ENCODE peak calls at places on chromosomes 4 and X, in eight cellular contexts. T is HepG2; A is A549; V is aorta; G is naive thymus-derived CD8-positive, alpha-beta T cell; U is Panc1; M is Right ventricle myocardium inferior; N is CD4-positive, alpha-beta T cell. K is an unnamed sample.

GRCh38 chrX:23773601-23774175 is 9.3 kb upstream of the SAT1 start:
- ATAC-seq in V (no peak), M (no peak), A (no peak), N (peak; percentile 99), T (no peak), U (no peak), G (peak; percentile 96), K (no peak)

GRCh38 chr4:88516746-88517145 is 6.8 kb downstream of the PYURF start:
- ATAC-seq in T (no peak), U (no peak), V (no peak), G (no peak), A (no peak), N (no peak), M (no peak), K (no peak)

GRCh38 chr4:130486841-130487240 is 1390.9 kb downstream of the C4orf33 start:
- ATAC-seq in U (no peak), N (no peak), T (no peak), G (no peak), V (no peak), A (no peak), M (no peak), K (no peak)

GRCh38 chr4:76753814-76754213 is 144.1 kb downstream of the SOWAHB start:
- ATAC-seq in G (no peak), U (peak; percentile 73), T (no peak), M (peak; percentile 47), N (no peak), V (peak; percentile 56), A (peak; percentile 46), K (no peak)

GRCh38 chr4:183797041-183797444 is 108.1 kb upstream of the STOX2 start:
- ATAC-seq in G (no peak), A (peak; percentile 78), V (peak; percentile 53), U (peak; percentile 81), N (no peak), T (peak; percentile 41), M (peak; percentile 70), K (peak; percentile 23)

GRCh38 chr4:109499513-109499912 is 60.5 kb upstream of the MCUB start:
- ATAC-seq in G (no peak), M (no peak), A (no peak), N (no peak), V (no peak), T (no peak), U (no peak), K (no peak)

GRCh38 chr4:73868206-73869129 is 725 bp upstream of the CXCL1 start:
- ATAC-seq in N (no peak), T (peak; percentile 37), U (peak; percentile 76), G (no peak), M (peak; percentile 48), A (peak; percentile 85), V (no peak), K (peak; percentile 29)

GRCh38 chr4:56696056-56696455 is 15.0 kb upstream of the HOPX start:
- ATAC-seq in V (no peak), N (no peak), M (no peak), G (no peak), U (no peak), T (no peak), A (no peak), K (no peak)

GRCh38 chrX:40005290-40006011 is 92.3 kb downstream of the BCOR start:
- ATAC-seq in T (no peak), N (peak; percentile 32), V (no peak), U (no peak), A (no peak), M (peak; percentile 17), G (peak; percentile 62), K (no peak)

GRCh38 chr4:7262134-7262533 is 69.8 kb downstream of the SORCS2 start:
- ATAC-seq in V (no peak), G (no peak), N (no peak), M (no peak), T (no peak), U (no peak), A (no peak), K (no peak)

GRCh38 chr4:135007400-135007799 is 805.8 kb upstream of the PABPC4L start:
- ATAC-seq in T (no peak), U (no peak), G (no peak), V (no peak), A (no peak), N (no peak), M (no peak), K (no peak)

GRCh38 chr4:67558493-67558892 is at the start of gene STAP1:
- ATAC-seq in V (no peak), T (no peak), U (no peak), M (no peak), G (peak; percentile 69), N (peak; percentile 84), A (no peak), K (no peak)

GRCh38 chr4:118741456-118741855 is 56.3 kb downstream of the METTL14 start:
- ATAC-seq in A (no peak), T (peak; percentile 50), U (no peak), N (no peak), G (no peak), M (peak; percentile 45), V (peak; percentile 34), K (peak; percentile 21)

GRCh38 chr4:100569196-100569595 is 51.4 kb upstream of the EMCN start:
- ATAC-seq in G (no peak), A (no peak), V (no peak), U (no peak), N (no peak), M (no peak), T (no peak), K (no peak)

GRCh38 chr4:151144329-151145072 is 45.1 kb downstream of the RPS3A start:
- ATAC-seq in A (no peak), G (no peak), V (no peak), M (peak; percentile 46), U (no peak), T (peak; percentile 12), N (no peak), K (no peak)

GRCh38 chr4:53863163-53863562 is 201.2 kb downstream of the CHIC2 start:
- ATAC-seq in V (peak; percentile 76), N (no peak), M (peak; percentile 88), U (no peak), T (no peak), G (no peak), A (no peak), K (no peak)

GRCh38 chrX:95291561-95291960 is 1393.1 kb upstream of the DIAPH2 start:
- ATAC-seq in N (no peak), M (no peak), T (no peak), V (no peak), G (no peak), A (no peak), U (no peak), K (no peak)

GRCh38 chr4:142557220-142557801 is 288.8 kb downstream of the INPP4B start:
- ATAC-seq in N (no peak), T (no peak), V (no peak), G (no peak), A (no peak), M (no peak), U (no peak), K (no peak)

GRCh38 chr4:29046166-29046565 is 1674.0 kb upstream of the PCDH7 start:
- ATAC-seq in M (no peak), G (no peak), A (no peak), U (no peak), V (no peak), T (no peak), N (no peak), K (no peak)

GRCh38 chr4:138912714-138913340 is 102.8 kb upstream of the NOCT start:
- ATAC-seq in G (no peak), V (no peak), N (no peak), U (no peak), T (no peak), A (no peak), M (no peak), K (no peak)

GRCh38 chr4:129342820-129343219 is 246.9 kb downstream of the C4orf33 start:
- ATAC-seq in M (peak; percentile 68), G (no peak), A (peak; percentile 60), N (no peak), V (peak; percentile 81), U (no peak), T (no peak), K (peak; percentile 76)